ENCODE peak calls at places on chromosomes 7 and 10, in ten cellular contexts. B, K, M, U, R, C, S, H, Y and T are unnamed samples.

GRCh38 chr10:28982950-28983349 is 305.6 kb downstream of the BAMBI start:
- DNase-seq in B (no peak), K (no peak), M (no peak), U (no peak), R (no peak), C (no peak), S (no peak), H (no peak), Y (no peak), T (no peak)

GRCh38 chr7:92834661-92835139 is 1.7 kb downstream of the CDK6 start:
- DNase-seq in B (peak), K (no peak), M (no peak), U (peak), R (no peak), C (peak), S (peak), H (no peak), Y (no peak), T (peak)

GRCh38 chr10:77586719-77587423 is 50.7 kb downstream of the KCNMA1 start:
- DNase-seq in B (no peak), K (no peak), M (peak), U (no peak), R (no peak), C (no peak), S (peak), H (peak), Y (no peak), T (no peak)

GRCh38 chr10:131899695-131900349 is 986 bp upstream of the PPP2R2D start:
- DNase-seq in B (no peak), K (no peak), M (no peak), U (peak), R (no peak), C (no peak), S (peak), H (no peak), Y (no peak), T (no peak)

GRCh38 chr10:123548779-123549178 is 117.4 kb upstream of the GPR26 start:
- DNase-seq in B (no peak), K (no peak), M (no peak), U (no peak), R (no peak), C (peak), S (no peak), H (no peak), Y (no peak), T (no peak)

GRCh38 chr7:40799-41750 is 151.3 kb upstream of the FAM20C start:
- DNase-seq in B (peak), K (no peak), M (no peak), U (peak), R (no peak), C (peak), S (peak), H (no peak), Y (no peak), T (no peak)

GRCh38 chr7:156232931-156233705 is 407.5 kb upstream of the RNF32 start:
- DNase-seq in B (no peak), K (no peak), M (no peak), U (no peak), R (no peak), C (peak), S (no peak), H (no peak), Y (no peak), T (no peak)

GRCh38 chr7:33874943-33875342 is 30.4 kb upstream of the BMPER start:
- DNase-seq in B (peak), K (no peak), M (peak), U (no peak), R (no peak), C (no peak), S (no peak), H (peak), Y (no peak), T (no peak)

GRCh38 chr10:122980209-122981065 is at the start of gene PSTK:
- DNase-seq in B (peak), K (peak), M (peak), U (peak), R (peak), C (peak), S (peak), H (peak), Y (peak), T (peak)

GRCh38 chr10:89327803-89328441 is at the start of gene IFIT3:
- DNase-seq in B (peak), K (peak), M (peak), U (peak), R (peak), C (no peak), S (peak), H (peak), Y (peak), T (peak)

GRCh38 chr7:80263321-80263720 is 128.7 kb downstream of the GNAI1 start:
- DNase-seq in B (no peak), K (no peak), M (no peak), U (no peak), R (no peak), C (no peak), S (no peak), H (no peak), Y (no peak), T (no peak)

GRCh38 chr7:19560111-19560883 is 148.5 kb downstream of the POLR1F start:
- DNase-seq in B (no peak), K (no peak), M (no peak), U (no peak), R (no peak), C (no peak), S (no peak), H (no peak), Y (no peak), T (no peak)

GRCh38 chr10:84049300-84050015 is 89.9 kb upstream of the GHITM start:
- DNase-seq in B (no peak), K (no peak), M (no peak), U (no peak), R (no peak), C (no peak), S (no peak), H (no peak), Y (no peak), T (no peak)

GRCh38 chr7:44042221-44042620 is 2.3 kb upstream of the DBNL start:
- DNase-seq in B (no peak), K (no peak), M (no peak), U (no peak), R (no peak), C (no peak), S (no peak), H (no peak), Y (no peak), T (no peak)

GRCh38 chr10:71933651-71934050 is 30.5 kb upstream of the CHST3 start:
- DNase-seq in B (no peak), K (no peak), M (no peak), U (no peak), R (no peak), C (peak), S (no peak), H (no peak), Y (no peak), T (no peak)

GRCh38 chr7:55274156-55274555 is 91.0 kb upstream of the LANCL2 start:
- DNase-seq in B (no peak), K (no peak), M (no peak), U (no peak), R (no peak), C (peak), S (no peak), H (no peak), Y (no peak), T (no peak)

GRCh38 chr7:48083114-48083830 is 5.8 kb upstream of the UPP1 start:
- DNase-seq in B (no peak), K (no peak), M (no peak), U (no peak), R (no peak), C (no peak), S (no peak), H (peak), Y (no peak), T (no peak)

GRCh38 chr7:31885160-31885559 is 185.0 kb downstream of the PDE1C start:
- DNase-seq in B (no peak), K (no peak), M (no peak), U (no peak), R (no peak), C (no peak), S (no peak), H (no peak), Y (no peak), T (no peak)

GRCh38 chr7:36167403-36168050 is 14.5 kb downstream of the EEPD1 start:
- DNase-seq in B (no peak), K (no peak), M (no peak), U (no peak), R (no peak), C (peak), S (no peak), H (no peak), Y (no peak), T (no peak)

GRCh38 chr7:43362652-43363428 is 220.1 kb upstream of the STK17A start:
- DNase-seq in B (peak), K (no peak), M (no peak), U (peak), R (no peak), C (no peak), S (no peak), H (peak), Y (no peak), T (peak)

GRCh38 chr7:106216517-106217088 is 68.2 kb downstream of the NAMPT start:
- DNase-seq in B (peak), K (peak), M (peak), U (no peak), R (no peak), C (no peak), S (peak), H (peak), Y (no peak), T (no peak)
- TF ChIP-seq POLR2A in B (no peak), K (no peak), M (no peak), U (no peak), R (no peak), C (no peak), S (no peak), H (no peak), Y (no peak), T (no peak)

GRCh38 chr10:103775786-103776185 is 79.6 kb downstream of the SH3PXD2A start:
- DNase-seq in B (no peak), K (no peak), M (no peak), U (no peak), R (no peak), C (no peak), S (no peak), H (no peak), Y (no peak), T (no peak)

GRCh38 chr10:103769176-103769575 is 86.2 kb downstream of the SH3PXD2A start:
- DNase-seq in B (no peak), K (no peak), M (no peak), U (no peak), R (no peak), C (no peak), S (no peak), H (no peak), Y (no peak), T (no peak)

GRCh38 chr10:103768345-103768744 is 87.0 kb downstream of the SH3PXD2A start:
- DNase-seq in B (no peak), K (no peak), M (no peak), U (no peak), R (no peak), C (no peak), S (no peak), H (no peak), Y (no peak), T (no peak)

GRCh38 chr10:103770139-103770538 is 85.2 kb downstream of the SH3PXD2A start:
- DNase-seq in B (no peak), K (no peak), M (no peak), U (no peak), R (no peak), C (no peak), S (no peak), H (no peak), Y (no peak), T (no peak)

DNA sequence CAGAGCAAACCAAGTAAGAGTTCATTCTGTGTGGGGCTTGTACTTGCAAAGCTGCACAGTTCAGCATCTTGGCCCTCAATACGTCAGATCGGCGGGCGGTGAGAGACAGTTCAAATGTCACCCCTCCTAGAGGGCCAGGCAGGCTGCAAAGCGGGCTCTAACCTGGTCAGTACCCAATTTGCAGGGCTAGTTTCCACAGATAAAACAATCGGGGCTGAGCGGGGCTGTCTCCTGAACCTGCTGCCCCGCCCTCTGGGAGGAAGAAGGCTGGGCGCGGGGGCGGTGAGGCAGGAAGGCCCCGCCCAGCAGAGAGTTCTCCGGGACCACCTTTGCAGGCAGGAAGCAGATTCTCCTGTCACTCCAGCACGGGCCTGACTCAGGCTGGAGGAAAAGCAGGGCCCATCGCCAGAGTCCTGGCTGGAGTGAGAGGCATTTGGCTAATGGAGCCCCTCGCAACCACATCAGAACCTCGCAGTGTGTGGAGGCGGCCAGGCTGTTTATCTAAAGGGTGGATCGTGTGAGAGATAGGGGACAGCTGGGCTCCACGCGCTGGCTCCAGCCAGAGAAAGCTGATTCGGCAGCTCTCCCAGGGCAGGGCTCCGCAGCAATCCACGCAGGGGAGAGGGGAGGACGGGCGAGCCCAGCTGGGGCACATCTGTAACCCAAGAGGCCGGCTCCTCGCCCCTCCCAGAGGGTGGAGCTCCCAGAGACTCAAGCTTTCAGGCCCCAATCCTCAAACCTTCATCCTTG is 83.1 kb downstream of the SH3PXD2A start:
- DNase-seq in B (peak), K (peak), M (peak), U (peak), R (peak), C (peak), S (peak), H (peak), Y (no peak), T (peak)
- TF ChIP-seq POLR2A in B (peak), K (peak), M (peak), U (no peak), R (no peak), C (no peak), S (no peak), H (peak), Y (no peak), T (no peak)

GRCh38 chr10:32445740-32446615 is at the start of gene CCDC7:
- DNase-seq in B (peak), K (peak), M (peak), U (peak), R (peak), C (peak), S (peak), H (peak), Y (peak), T (peak)
- TF ChIP-seq POLR2A in B (peak), K (peak), M (peak), U (peak), R (peak), C (no peak), S (peak), H (peak), Y (peak), T (peak)

DNA sequence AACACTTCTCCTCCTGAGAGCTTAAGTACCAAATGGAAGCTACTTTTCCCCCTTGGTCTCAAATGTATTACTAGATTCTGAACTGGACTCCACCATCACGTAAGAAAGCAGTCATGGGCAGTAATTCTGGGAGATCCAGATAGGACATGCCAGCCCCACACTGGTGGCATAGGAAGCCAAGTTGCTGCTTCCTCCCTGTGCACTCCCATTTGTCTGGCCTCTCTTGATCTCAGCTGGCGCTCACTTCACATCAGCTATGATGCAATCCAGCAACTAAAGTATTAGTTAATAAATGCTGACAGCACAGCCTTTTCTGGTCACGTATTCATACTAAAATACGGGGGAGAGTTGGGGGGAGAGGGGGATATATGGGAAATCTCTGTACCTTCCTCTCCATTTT is 3.4 kb upstream of the IL6 start:
- DNase-seq in B (no peak), K (no peak), M (peak), U (no peak), R (no peak), C (no peak), S (peak), H (no peak), Y (no peak), T (no peak)
- TF ChIP-seq POLR2A in B (no peak), K (no peak), M (no peak), U (no peak), R (no peak), C (no peak), S (no peak), H (no peak), Y (no peak), T (no peak)

GRCh38 chr7:148803094-148803493 is 81.0 kb downstream of the EZH2 start:
- DNase-seq in B (no peak), K (no peak), M (no peak), U (no peak), R (no peak), C (no peak), S (no peak), H (no peak), Y (no peak), T (no peak)

GRCh38 chr7:148809856-148810255 is 74.2 kb downstream of the EZH2 start:
- DNase-seq in B (no peak), K (no peak), M (no peak), U (no peak), R (no peak), C (no peak), S (no peak), H (no peak), Y (no peak), T (no peak)

GRCh38 chr7:148804343-148805234 is 79.5 kb downstream of the EZH2 start:
- DNase-seq in B (no peak), K (no peak), M (no peak), U (no peak), R (no peak), C (no peak), S (no peak), H (no peak), Y (no peak), T (no peak)

GRCh38 chr7:148807451-148807850 is 76.6 kb downstream of the EZH2 start:
- DNase-seq in B (no peak), K (no peak), M (no peak), U (no peak), R (no peak), C (no peak), S (no peak), H (no peak), Y (no peak), T (no peak)

DNA sequence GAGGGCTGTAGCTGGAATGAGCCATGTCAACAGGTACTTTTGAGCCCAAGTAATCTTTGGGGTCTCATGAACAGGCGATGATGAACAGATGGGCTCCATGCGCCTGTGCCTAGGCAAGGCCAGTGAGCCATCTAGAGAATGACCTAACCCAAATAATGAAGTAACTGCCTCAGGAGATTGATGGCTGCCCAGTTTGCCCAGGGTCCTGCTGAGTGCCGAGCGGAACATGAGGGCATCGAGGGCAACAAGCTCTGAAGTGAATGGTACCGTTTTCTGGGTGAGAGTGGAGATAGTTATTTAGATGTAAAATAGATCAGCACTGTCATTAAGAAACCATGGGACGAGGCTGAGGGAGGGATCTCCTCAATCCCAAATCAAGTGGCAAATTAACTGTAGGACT is 77.9 kb downstream of the EZH2 start:
- DNase-seq in B (no peak), K (no peak), M (no peak), U (no peak), R (no peak), C (no peak), S (no peak), H (no peak), Y (no peak), T (no peak)
- TF ChIP-seq POLR2A in B (no peak), K (no peak), M (no peak), U (no peak), R (no peak), C (no peak), S (no peak), H (no peak), Y (no peak), T (no peak)

GRCh38 chr7:50349963-50350944 is 45.7 kb downstream of the IKZF1 start:
- DNase-seq in B (no peak), K (no peak), M (no peak), U (no peak), R (no peak), C (no peak), S (peak), H (no peak), Y (no peak), T (peak)
- TF ChIP-seq POLR2A in B (no peak), K (no peak), M (no peak), U (no peak), R (no peak), C (no peak), S (no peak), H (no peak), Y (no peak), T (peak)

GRCh38 chr7:116198748-116199410 is 11.5 kb upstream of the TES start:
- DNase-seq in B (no peak), K (no peak), M (no peak), U (no peak), R (no peak), C (no peak), S (no peak), H (peak), Y (no peak), T (no peak)

GRCh38 chr7:116197355-116197754 is 13.0 kb upstream of the TES start:
- DNase-seq in B (no peak), K (no peak), M (no peak), U (no peak), R (no peak), C (no peak), S (no peak), H (no peak), Y (no peak), T (no peak)

GRCh38 chr7:116194115-116194514 is 16.2 kb upstream of the TES start:
- DNase-seq in B (no peak), K (no peak), M (no peak), U (no peak), R (no peak), C (no peak), S (no peak), H (peak), Y (no peak), T (no peak)

GRCh38 chr7:116195451-116195850 is 14.9 kb upstream of the TES start:
- DNase-seq in B (no peak), K (no peak), M (no peak), U (no peak), R (no peak), C (no peak), S (no peak), H (peak), Y (no peak), T (no peak)

DNA sequence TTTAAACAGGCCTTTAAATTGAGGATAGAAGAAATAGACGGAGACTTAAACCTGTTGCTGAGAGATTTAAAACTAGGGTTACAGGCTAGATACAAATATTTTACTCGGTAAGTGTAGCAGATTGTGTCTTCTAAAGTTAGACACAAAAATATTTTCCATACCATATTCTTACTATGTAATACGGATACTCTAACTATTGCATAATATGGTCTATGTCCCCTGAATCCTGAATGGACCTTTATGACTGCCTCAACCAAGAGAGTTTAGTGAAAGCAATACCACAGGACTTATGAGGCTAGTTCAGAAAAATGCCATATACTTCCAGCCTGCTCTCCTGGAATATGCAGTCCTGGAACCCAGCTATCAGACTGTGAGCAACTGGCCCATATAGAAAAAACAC is 13.4 kb upstream of the TES start:
- DNase-seq in B (no peak), K (no peak), M (no peak), U (no peak), R (no peak), C (no peak), S (no peak), H (no peak), Y (no peak), T (no peak)
- TF ChIP-seq POLR2A in B (no peak), K (no peak), M (no peak), U (no peak), R (no peak), C (no peak), S (no peak), H (no peak), Y (no peak), T (no peak)